ENCODE peak calls at places on chromosomes 11 and 22, in six cellular contexts. S is posterior cingulate gyrus; R is stimulated activated CD4-positive, alpha-beta T cell treated with anti-CD3 and anti-CD28 coated beads, Interleukin-12 subunit alpha, Interleukin-12 subunit beta, amount 100 ng/mL, for 48 hours; M is fibroblast of mammary gland; E is HEK293T; Z is effector memory CD4-positive, alpha-beta T cell. K is an unnamed sample.

GRCh38 chr22:41524283-41524682 is 20.0 kb downstream of the POLR3H start:
- DNase-seq in S (peak), R (no peak), M (peak), E (no peak), Z (no peak), K (no peak)

GRCh38 chr11:80414766-80415165 is 973.9 kb upstream of the TENM4 start:
- DNase-seq in S (no peak), R (no peak), M (peak), E (no peak), Z (no peak), K (no peak)

GRCh38 chr11:30143098-30143705 is 87.6 kb upstream of the FSHB start:
- DNase-seq in S (no peak), R (no peak), M (peak), E (peak), Z (no peak), K (peak)

GRCh38 chr11:19913236-19913892 is 200.7 kb downstream of the NAV2 start:
- DNase-seq in S (no peak), R (no peak), M (no peak), E (no peak), Z (no peak), K (no peak)

GRCh38 chr11:43021466-43021865 is 290.3 kb upstream of the API5 start:
- DNase-seq in S (peak), R (no peak), M (no peak), E (no peak), Z (no peak), K (peak)

GRCh38 chr11:134464981-134465730 is 53.1 kb upstream of the B3GAT1 start:
- DNase-seq in S (no peak), R (no peak), M (no peak), E (no peak), Z (no peak), K (no peak)

GRCh38 chr11:24134879-24135588 is 361.8 kb upstream of the LUZP2 start:
- DNase-seq in S (no peak), R (no peak), M (peak), E (no peak), Z (no peak), K (no peak)

GRCh38 chr22:20079745-20080444 is at the start of gene DGCR8:
- DNase-seq in S (peak), R (peak), M (peak), E (peak), Z (peak), K (peak)

GRCh38 chr11:48354013-48354412 is 12.3 kb downstream of the OR4C5 start:
- DNase-seq in S (no peak), R (no peak), M (no peak), E (no peak), Z (no peak), K (no peak)

GRCh38 chr11:69941546-69942332 is 122.5 kb upstream of the FGF3 start:
- DNase-seq in S (no peak), R (no peak), M (no peak), E (no peak), Z (no peak), K (no peak)

GRCh38 chr22:37229012-37229804 is 14.9 kb downstream of the RAC2 start:
- DNase-seq in S (no peak), R (no peak), M (peak), E (no peak), Z (no peak), K (peak)

GRCh38 chr11:128532016-128532570 is 55.3 kb downstream of the ETS1 start:
- DNase-seq in S (peak), R (no peak), M (no peak), E (no peak), Z (no peak), K (no peak)

GRCh38 chr11:13008625-13009475 is at the start of gene RASSF10:
- DNase-seq in S (peak), R (no peak), M (no peak), E (peak), Z (no peak), K (no peak)

GRCh38 chr11:73478737-73479347 is 102.6 kb downstream of the RELT start:
- DNase-seq in S (no peak), R (no peak), M (peak), E (peak), Z (no peak), K (peak)

GRCh38 chr11:45332486-45332934 is 46.4 kb upstream of the SYT13 start:
- DNase-seq in S (no peak), R (no peak), M (peak), E (peak), Z (no peak), K (peak)

GRCh38 chr11:19842505-19842904 is 129.9 kb downstream of the NAV2 start:
- DNase-seq in S (no peak), R (no peak), M (peak), E (no peak), Z (no peak), K (no peak)

GRCh38 chr11:111019931-111020381 is 225.6 kb upstream of the POU2AF2 start:
- DNase-seq in S (no peak), R (no peak), M (peak), E (no peak), Z (no peak), K (no peak)

GRCh38 chr11:106087815-106088435 is 10.5 kb downstream of the AASDHPPT start:
- DNase-seq in S (peak), R (peak), M (peak), E (peak), Z (no peak), K (no peak)

GRCh38 chr11:125287467-125288232 is 123.1 kb downstream of the PKNOX2 start:
- DNase-seq in S (no peak), R (no peak), M (peak), E (no peak), Z (no peak), K (no peak)

GRCh38 chr11:59106363-59107336 is at the start of gene FAM111B:
- DNase-seq in S (peak), R (peak), M (peak), E (no peak), Z (peak), K (peak)

GRCh38 chr11:30478923-30479322 is 107.2 kb downstream of the MPPED2 start:
- DNase-seq in S (no peak), R (no peak), M (no peak), E (peak), Z (no peak), K (no peak)

GRCh38 chr11:134486106-134486505 is 74.1 kb upstream of the B3GAT1 start:
- DNase-seq in S (no peak), R (no peak), M (no peak), E (no peak), Z (no peak), K (no peak)